ENCODE peak calls at places on chromosomes 4 and X, in ten cellular contexts. L is PC-3, W is upper lobe of right lung, E is K562, I is mucosa of descending colon, G is fibroblast of lung, U is uterus, O is fibroblast of the aortic adventitia, X is colonic mucosa, B is sigmoid colon. K is an unnamed sample.
A peak's percentile ranks its signal among the peaks of the same experiment; 100 is the strongest.

GRCh38 chr4:118682928-118683327 is 2.3 kb upstream of the METTL14 start:
- DNase-seq in L (peak; percentile 45), W (no peak), E (peak; percentile 53), I (no peak), G (peak; percentile 55), U (no peak), O (peak; percentile 61), X (no peak), B (no peak), K (no peak)

GRCh38 chrX:38654302-38654701 is 93.0 kb downstream of the TSPAN7 start:
- DNase-seq in L (peak; percentile 58), W (no peak), E (peak; percentile 58), I (no peak), G (peak; percentile 40), U (no peak), O (peak; percentile 46), X (no peak), B (no peak), K (no peak)

GRCh38 chrX:41441934-41442823 is 5.0 kb upstream of the NYX start:
- DNase-seq in L (peak; percentile 84), W (peak; percentile 93), E (peak; percentile 88), I (peak; percentile 93), G (peak; percentile 93), U (peak; percentile 74), O (peak; percentile 82), X (peak; percentile 86), B (peak; percentile 91), K (peak; percentile 71)

GRCh38 chr4:134518574-134519217 is 317.1 kb upstream of the PABPC4L start:
- DNase-seq in L (no peak), W (no peak), E (no peak), I (no peak), G (no peak), U (no peak), O (no peak), X (no peak), B (no peak), K (no peak)

GRCh38 chr4:41538017-41538733 is at the start of gene LIMCH1:
- DNase-seq in L (peak; percentile 3), W (peak; percentile 67), E (no peak), I (peak; percentile 19), G (peak; percentile 47), U (peak; percentile 40), O (peak; percentile 13), X (no peak), B (peak; percentile 83), K (no peak)

GRCh38 chr4:185801471-185801870 is 10.5 kb downstream of the SORBS2 start:
- DNase-seq in L (no peak), W (no peak), E (no peak), I (no peak), G (no peak), U (no peak), O (no peak), X (no peak), B (no peak), K (no peak)

GRCh38 chr4:78558421-78558820 is 6.9 kb downstream of the ANXA3 start:
- DNase-seq in L (no peak), W (no peak), E (no peak), I (no peak), G (peak; percentile 20), U (no peak), O (peak; percentile 79), X (no peak), B (no peak), K (no peak)

GRCh38 chrX:10254746-10255145 is 98.0 kb downstream of the CLCN4 start:
- DNase-seq in L (peak; percentile 71), W (no peak), E (no peak), I (no peak), G (no peak), U (no peak), O (peak; percentile 8), X (no peak), B (no peak), K (no peak)

GRCh38 chr4:30718889-30719252 is 1.3 kb upstream of the PCDH7 start:
- DNase-seq in L (peak; percentile 33), W (no peak), E (no peak), I (no peak), G (peak; percentile 54), U (peak; percentile 13), O (peak; percentile 32), X (no peak), B (no peak), K (no peak)

GRCh38 chrX:115952417-115953092 is 218.0 kb upstream of the AGTR2 start:
- DNase-seq in L (no peak), W (no peak), E (peak; percentile 16), I (no peak), G (no peak), U (no peak), O (no peak), X (no peak), B (no peak), K (no peak)

GRCh38 chrX:115958687-115959359 is 211.7 kb upstream of the AGTR2 start:
- DNase-seq in L (peak; percentile 64), W (no peak), E (no peak), I (no peak), G (no peak), U (no peak), O (no peak), X (no peak), B (no peak), K (no peak)

GRCh38 chrX:115960440-115961084 is 210.0 kb upstream of the AGTR2 start:
- DNase-seq in L (peak; percentile 25), W (no peak), E (no peak), I (peak; percentile 51), G (no peak), U (no peak), O (no peak), X (peak; percentile 71), B (no peak), K (no peak)

GRCh38 chrX:115957862-115958490 is 212.6 kb upstream of the AGTR2 start:
- DNase-seq in L (peak; percentile 62), W (no peak), E (peak; percentile 11), I (no peak), G (no peak), U (no peak), O (no peak), X (no peak), B (no peak), K (no peak)
- TF ChIP-seq CTCF in L (peak; percentile 57), W (no peak), E (peak; percentile 38), I (no peak), G (no peak), U (no peak), O (no peak), X (no peak), B (no peak), K (no peak)

GRCh38 chr4:16225139-16225538 is 1.1 kb downstream of the TAPT1 start:
- DNase-seq in L (peak; percentile 10), W (no peak), E (no peak), I (no peak), G (peak; percentile 55), U (no peak), O (peak; percentile 55), X (no peak), B (no peak), K (no peak)

GRCh38 chr4:16225996-16226815 is at the start of gene TAPT1:
- DNase-seq in L (peak; percentile 63), W (peak; percentile 94), E (peak; percentile 80), I (peak; percentile 93), G (peak; percentile 53), U (peak; percentile 74), O (peak; percentile 39), X (peak; percentile 81), B (peak; percentile 89), K (no peak)

GRCh38 chr4:16224264-16224663 is 2.0 kb downstream of the TAPT1 start:
- DNase-seq in L (no peak), W (no peak), E (peak; percentile 61), I (no peak), G (no peak), U (no peak), O (no peak), X (no peak), B (no peak), K (no peak)

GRCh38 chr4:16225681-16225995 is 633 bp downstream of the TAPT1 start:
- DNase-seq in L (peak; percentile 3), W (no peak), E (no peak), I (no peak), G (peak; percentile 19), U (no peak), O (no peak), X (no peak), B (no peak), K (no peak)

GRCh38 chr4:16224669-16225068 is 1.6 kb downstream of the TAPT1 start:
- DNase-seq in L (no peak), W (no peak), E (no peak), I (no peak), G (peak; percentile 0), U (no peak), O (no peak), X (no peak), B (no peak), K (no peak)
- H3K4me3 ChIP-seq in L (peak overlapping the region; percentile 78), W (peak overlapping the region; percentile 83), E (peak overlapping the region; percentile 81), I (no peak overlapping the region), G (peak overlapping the region; percentile 98), U (no peak overlapping the region), O (peak overlapping the region; percentile 92), X (peak overlapping the region; percentile 57), B (no peak overlapping the region), K (peak overlapping the region; percentile 86)

DNA sequence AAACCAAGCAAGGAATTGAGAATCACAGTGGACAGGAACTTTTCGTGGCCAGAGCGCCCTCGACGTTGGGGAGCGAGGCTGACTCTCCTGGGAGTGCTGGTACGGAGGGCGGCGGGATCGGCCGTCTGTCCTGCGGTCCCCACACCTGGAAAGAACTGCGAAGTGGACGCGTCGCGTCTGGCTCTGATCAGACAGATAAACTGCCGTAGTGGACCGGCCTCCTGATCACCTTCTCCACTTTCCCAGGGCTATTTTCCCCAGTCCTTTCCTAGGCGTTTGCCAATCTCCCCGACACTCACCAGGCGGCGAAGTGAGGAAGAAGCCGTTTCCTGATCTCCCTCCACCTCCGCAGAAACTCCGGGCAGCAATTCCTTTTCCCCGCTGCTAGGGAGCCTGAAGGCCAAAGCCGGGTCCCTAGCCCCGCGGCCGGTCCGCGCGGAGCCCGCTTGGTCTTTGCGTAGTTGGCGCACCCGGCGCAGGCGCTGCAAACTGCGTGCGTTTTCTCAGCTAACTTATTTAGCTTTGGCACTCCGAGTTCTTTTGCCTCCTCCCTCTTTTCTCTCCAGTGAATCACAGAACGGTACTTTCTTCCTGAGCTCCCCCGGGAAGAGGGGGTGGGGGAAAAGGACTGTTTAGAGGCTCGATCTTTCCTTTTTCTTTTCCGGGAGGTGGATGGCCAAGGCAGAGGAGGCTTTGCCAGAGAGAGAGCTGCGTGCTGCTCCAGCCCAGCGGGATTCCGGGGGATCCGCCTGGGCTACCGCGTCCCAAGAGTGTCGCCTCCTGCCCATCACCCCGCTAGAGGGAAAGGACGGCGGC is at the start of gene ARSJ:
- DNase-seq in L (peak; percentile 64), W (peak; percentile 82), E (no peak), I (peak; percentile 72), G (peak; percentile 81), U (peak; percentile 55), O (peak; percentile 90), X (peak; percentile 63), B (peak; percentile 81), K (no peak)
- TF ChIP-seq CTCF in L (no peak), W (no peak), E (no peak), I (no peak), G (peak; percentile 29), U (peak; percentile 3), O (peak; percentile 36), X (no peak), B (peak; percentile 9), K (no peak)

DNA sequence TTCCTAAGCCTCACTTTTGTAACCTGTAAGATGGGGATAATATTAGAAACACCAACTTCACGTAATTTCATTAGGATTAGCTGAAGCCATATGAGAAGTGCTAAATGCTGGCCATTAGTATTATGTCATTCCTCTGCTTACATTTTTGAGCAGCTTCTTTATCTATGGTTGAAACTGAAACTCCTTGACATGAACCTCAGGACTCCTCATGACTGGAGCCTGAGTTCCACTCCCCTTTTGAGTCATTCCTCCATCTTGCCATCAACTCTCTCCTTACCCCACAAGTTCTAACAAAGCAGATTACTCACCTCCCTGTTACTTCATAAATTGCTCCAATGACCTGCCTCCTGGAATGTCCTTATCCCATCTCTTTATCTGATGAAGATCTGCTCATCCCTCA is 123.2 kb upstream of the KCNIP4 start:
- DNase-seq in L (peak; percentile 10), W (no peak), E (no peak), I (no peak), G (no peak), U (no peak), O (peak; percentile 35), X (no peak), B (no peak), K (no peak)
- H3K4me3 ChIP-seq in L (no peak overlapping the region), W (no peak overlapping the region), E (no peak overlapping the region), I (no peak overlapping the region), G (no peak overlapping the region), U (no peak overlapping the region), O (no peak overlapping the region), X (no peak overlapping the region), B (no peak overlapping the region), K (no peak overlapping the region)

K was measured in GM12864.